ENCODE peak calls at places on chromosomes 6 and 20, in seven cellular contexts. One of them, this sample, is unnamed. For H3K36me3, the result is how much of the 10 kb centered on the place peaks cover.

GRCh38 chr6:32968770-32969684 is 633 bp downstream of the BRD2 start:
- DNase-seq in A673: peak
- DNase-seq in transverse colon: peak
- DNase-seq in bronchial epithelial cell: peak
- DNase-seq in uterus: peak
- DNase-seq in left ventricle myocardium inferior: peak
- DNase-seq in hepatocyte: peak
- DNase-seq in this sample: no peak

GRCh38 chr6:41896280-41896679 is 1.1 kb upstream of the USP49 start:
- DNase-seq in transverse colon: no peak
- DNase-seq in uterus: no peak
- DNase-seq in hepatocyte: no peak
- DNase-seq in A673: no peak
- DNase-seq in left ventricle myocardium inferior: no peak
- DNase-seq in bronchial epithelial cell: no peak
- DNase-seq in this sample: no peak

GRCh38 chr20:46523696-46524328 is 10.5 kb upstream of the ZNF334 start:
- DNase-seq in uterus: no peak
- DNase-seq in hepatocyte: peak
- DNase-seq in left ventricle myocardium inferior: no peak
- DNase-seq in bronchial epithelial cell: peak
- DNase-seq in A673: peak
- DNase-seq in transverse colon: no peak
- DNase-seq in this sample: no peak

GRCh38 chr6:3517350-3517749 is 60.5 kb upstream of the SLC22A23 start:
- DNase-seq in A673: no peak
- DNase-seq in left ventricle myocardium inferior: no peak
- DNase-seq in transverse colon: no peak
- DNase-seq in bronchial epithelial cell: peak
- DNase-seq in uterus: no peak
- DNase-seq in hepatocyte: peak
- DNase-seq in this sample: peak

GRCh38 chr20:41499961-41500725 is 118.0 kb downstream of the CHD6 start:
- DNase-seq in uterus: no peak
- DNase-seq in bronchial epithelial cell: no peak
- DNase-seq in left ventricle myocardium inferior: no peak
- DNase-seq in hepatocyte: no peak
- DNase-seq in transverse colon: no peak
- DNase-seq in A673: no peak
- DNase-seq in this sample: no peak

GRCh38 chr6:110934499-110934898 is 24.0 kb upstream of the GTF3C6 start:
- DNase-seq in bronchial epithelial cell: no peak
- DNase-seq in transverse colon: no peak
- DNase-seq in uterus: no peak
- DNase-seq in left ventricle myocardium inferior: no peak
- DNase-seq in hepatocyte: no peak
- DNase-seq in A673: no peak
- DNase-seq in this sample: no peak

GRCh38 chr6:161835426-161836029 is 561.7 kb upstream of the AGPAT4 start:
- DNase-seq in bronchial epithelial cell: no peak
- DNase-seq in A673: no peak
- DNase-seq in uterus: no peak
- DNase-seq in hepatocyte: no peak
- DNase-seq in transverse colon: no peak
- DNase-seq in left ventricle myocardium inferior: no peak
- DNase-seq in this sample: no peak

GRCh38 chr6:169420912-169421543 is 167.4 kb upstream of the THBS2 start:
- DNase-seq in hepatocyte: peak
- DNase-seq in transverse colon: peak
- DNase-seq in left ventricle myocardium inferior: no peak
- DNase-seq in uterus: no peak
- DNase-seq in A673: peak
- DNase-seq in bronchial epithelial cell: no peak
- DNase-seq in this sample: no peak

GRCh38 chr20:50366270-50367103 is 143.7 kb upstream of the PTPN1 start:
- DNase-seq in hepatocyte: peak
- DNase-seq in transverse colon: peak
- DNase-seq in A673: peak
- DNase-seq in bronchial epithelial cell: peak
- DNase-seq in uterus: peak
- DNase-seq in left ventricle myocardium inferior: no peak
- DNase-seq in this sample: no peak

GRCh38 chr20:4150095-4150492 is 134.7 kb upstream of the RNF24 start:
- DNase-seq in uterus: no peak
- DNase-seq in bronchial epithelial cell: no peak
- DNase-seq in left ventricle myocardium inferior: no peak
- DNase-seq in A673: peak
- DNase-seq in hepatocyte: peak
- DNase-seq in transverse colon: no peak
- DNase-seq in this sample: no peak

GRCh38 chr6:105564503-105564902 is 161.6 kb upstream of the PREP start:
- DNase-seq in bronchial epithelial cell: no peak
- DNase-seq in transverse colon: no peak
- DNase-seq in A673: no peak
- DNase-seq in hepatocyte: no peak
- DNase-seq in left ventricle myocardium inferior: no peak
- DNase-seq in uterus: no peak
- DNase-seq in this sample: no peak

GRCh38 chr20:64260239-64260638 is 4.7 kb downstream of the PCMTD2 start:
- DNase-seq in uterus: no peak
- DNase-seq in bronchial epithelial cell: no peak
- DNase-seq in hepatocyte: no peak
- DNase-seq in A673: no peak
- DNase-seq in left ventricle myocardium inferior: no peak
- DNase-seq in transverse colon: no peak
- DNase-seq in this sample: no peak

GRCh38 chr6:158061709-158062461 is 80.2 kb downstream of the SYNJ2 start:
- DNase-seq in left ventricle myocardium inferior: peak
- DNase-seq in bronchial epithelial cell: no peak
- DNase-seq in hepatocyte: no peak
- DNase-seq in A673: peak
- DNase-seq in transverse colon: no peak
- DNase-seq in uterus: no peak
- DNase-seq in this sample: no peak

GRCh38 chr20:51360451-51361230 is 181.9 kb downstream of the NFATC2 start:
- DNase-seq in bronchial epithelial cell: peak
- DNase-seq in A673: no peak
- DNase-seq in left ventricle myocardium inferior: no peak
- DNase-seq in transverse colon: no peak
- DNase-seq in hepatocyte: peak
- DNase-seq in uterus: no peak
- DNase-seq in this sample: peak

GRCh38 chr6:107642348-107643347 is 152.7 kb downstream of the SOBP start:
- DNase-seq in left ventricle myocardium inferior: no peak
- DNase-seq in uterus: no peak
- DNase-seq in transverse colon: no peak
- DNase-seq in hepatocyte: no peak
- DNase-seq in bronchial epithelial cell: no peak
- DNase-seq in A673: no peak
- DNase-seq in this sample: no peak

GRCh38 chr6:46729810-46730342 is 5.3 kb downstream of the PLA2G7 start:
- DNase-seq in A673: no peak
- DNase-seq in transverse colon: no peak
- DNase-seq in uterus: no peak
- DNase-seq in hepatocyte: no peak
- DNase-seq in bronchial epithelial cell: no peak
- DNase-seq in left ventricle myocardium inferior: no peak
- DNase-seq in this sample: no peak

GRCh38 chr20:62496525-62497218 is 20.9 kb upstream of the GATA5 start:
- DNase-seq in A673: peak
- DNase-seq in transverse colon: peak
- DNase-seq in bronchial epithelial cell: no peak
- DNase-seq in uterus: no peak
- DNase-seq in hepatocyte: no peak
- DNase-seq in left ventricle myocardium inferior: no peak
- DNase-seq in this sample: no peak
- TF ChIP-seq CTCF in A673: peak
- TF ChIP-seq CTCF in transverse colon: peak
- TF ChIP-seq CTCF in bronchial epithelial cell: peak
- TF ChIP-seq CTCF in uterus: peak
- TF ChIP-seq CTCF in hepatocyte: peak
- TF ChIP-seq CTCF in left ventricle myocardium inferior: peak
- TF ChIP-seq CTCF in this sample: peak

GRCh38 chr20:53778041-53778516 is 184.4 kb upstream of the ZNF217 start:
- DNase-seq in transverse colon: no peak
- DNase-seq in uterus: no peak
- DNase-seq in bronchial epithelial cell: no peak
- DNase-seq in hepatocyte: no peak
- DNase-seq in A673: no peak
- DNase-seq in left ventricle myocardium inferior: peak
- DNase-seq in this sample: no peak

GRCh38 chr20:53773792-53774371 is 180.2 kb upstream of the ZNF217 start:
- DNase-seq in bronchial epithelial cell: peak
- DNase-seq in uterus: no peak
- DNase-seq in hepatocyte: peak
- DNase-seq in A673: peak
- DNase-seq in transverse colon: no peak
- DNase-seq in left ventricle myocardium inferior: no peak
- DNase-seq in this sample: peak

GRCh38 chr20:53778736-53779135 is 185.1 kb upstream of the ZNF217 start:
- DNase-seq in A673: no peak
- DNase-seq in left ventricle myocardium inferior: no peak
- DNase-seq in bronchial epithelial cell: no peak
- DNase-seq in hepatocyte: no peak
- DNase-seq in uterus: no peak
- DNase-seq in transverse colon: no peak
- DNase-seq in this sample: no peak

GRCh38 chr20:53776858-53777257 is 183.2 kb upstream of the ZNF217 start:
- DNase-seq in bronchial epithelial cell: no peak
- DNase-seq in uterus: no peak
- DNase-seq in hepatocyte: no peak
- DNase-seq in transverse colon: no peak
- DNase-seq in left ventricle myocardium inferior: no peak
- DNase-seq in A673: no peak
- DNase-seq in this sample: no peak

GRCh38 chr20:53774487-53775203 is 181.0 kb upstream of the ZNF217 start:
- DNase-seq in hepatocyte: no peak
- DNase-seq in A673: no peak
- DNase-seq in bronchial epithelial cell: peak
- DNase-seq in uterus: no peak
- DNase-seq in transverse colon: no peak
- DNase-seq in left ventricle myocardium inferior: no peak
- DNase-seq in this sample: peak
- H3K4me3 ChIP-seq in hepatocyte: no peak
- H3K4me3 ChIP-seq in A673: no peak
- H3K4me3 ChIP-seq in bronchial epithelial cell: no peak
- H3K4me3 ChIP-seq in uterus: no peak
- H3K4me3 ChIP-seq in transverse colon: no peak
- H3K4me3 ChIP-seq in left ventricle myocardium inferior: no peak
- H3K4me3 ChIP-seq in this sample: no peak

GRCh38 chr6:34985236-34985635 is 96.2 kb downstream of the ANKS1A start:
- DNase-seq in transverse colon: no peak
- DNase-seq in A673: no peak
- DNase-seq in bronchial epithelial cell: no peak
- DNase-seq in left ventricle myocardium inferior: no peak
- DNase-seq in uterus: no peak
- DNase-seq in hepatocyte: no peak
- DNase-seq in this sample: no peak

GRCh38 chr6:34981951-34982350 is 92.9 kb downstream of the ANKS1A start:
- DNase-seq in uterus: no peak
- DNase-seq in A673: peak
- DNase-seq in hepatocyte: no peak
- DNase-seq in left ventricle myocardium inferior: no peak
- DNase-seq in transverse colon: no peak
- DNase-seq in bronchial epithelial cell: peak
- DNase-seq in this sample: no peak

GRCh38 chr6:34979994-34980393 is 90.9 kb downstream of the ANKS1A start:
- DNase-seq in uterus: no peak
- DNase-seq in transverse colon: no peak
- DNase-seq in bronchial epithelial cell: no peak
- DNase-seq in left ventricle myocardium inferior: no peak
- DNase-seq in hepatocyte: no peak
- DNase-seq in A673: no peak
- DNase-seq in this sample: no peak

GRCh38 chr6:34984416-34984815 is 95.4 kb downstream of the ANKS1A start:
- DNase-seq in left ventricle myocardium inferior: no peak
- DNase-seq in hepatocyte: no peak
- DNase-seq in bronchial epithelial cell: no peak
- DNase-seq in A673: no peak
- DNase-seq in transverse colon: no peak
- DNase-seq in uterus: no peak
- DNase-seq in this sample: no peak

DNA sequence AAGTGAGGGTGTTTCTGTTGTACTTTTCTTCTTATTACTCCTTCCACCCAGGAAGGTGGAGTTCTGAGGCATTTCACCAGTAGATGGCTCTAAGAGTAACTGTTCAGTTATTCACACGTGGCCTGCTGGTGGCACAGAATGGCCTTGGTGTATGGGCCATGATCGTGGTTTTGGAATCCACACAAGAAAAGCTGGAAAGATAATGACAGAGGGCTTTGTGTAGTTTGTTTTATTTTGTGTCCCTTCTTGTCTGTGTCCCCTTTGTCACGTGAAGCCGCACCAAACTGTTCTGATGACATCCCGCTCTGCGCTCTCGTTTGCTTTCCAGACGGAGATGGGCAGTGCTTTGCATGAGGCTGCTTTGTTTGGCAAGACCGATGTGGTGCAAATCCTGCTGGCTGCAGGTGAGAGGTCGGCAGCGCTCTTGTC is 93.4 kb downstream of the ANKS1A start:
- DNase-seq in A673: peak
- DNase-seq in bronchial epithelial cell: peak
- DNase-seq in left ventricle myocardium inferior: no peak
- DNase-seq in uterus: no peak
- DNase-seq in hepatocyte: peak
- DNase-seq in transverse colon: no peak
- DNase-seq in this sample: no peak
- H3K36me3 ChIP-seq in A673: under half
- H3K36me3 ChIP-seq in bronchial epithelial cell: under half
- H3K36me3 ChIP-seq in left ventricle myocardium inferior: half or more
- H3K36me3 ChIP-seq in uterus: under half
- H3K36me3 ChIP-seq in hepatocyte: under half
- H3K36me3 ChIP-seq in transverse colon: under half
- H3K36me3 ChIP-seq in this sample: under half

GRCh38 chr6:134063966-134064445 is 11.6 kb upstream of the SLC2A12 start:
- DNase-seq in uterus: peak
- DNase-seq in bronchial epithelial cell: peak
- DNase-seq in hepatocyte: peak
- DNase-seq in A673: peak
- DNase-seq in transverse colon: peak
- DNase-seq in left ventricle myocardium inferior: peak
- DNase-seq in this sample: no peak

GRCh38 chr6:134061440-134061839 is 9.0 kb upstream of the SLC2A12 start:
- DNase-seq in uterus: no peak
- DNase-seq in A673: no peak
- DNase-seq in hepatocyte: no peak
- DNase-seq in left ventricle myocardium inferior: peak
- DNase-seq in bronchial epithelial cell: no peak
- DNase-seq in transverse colon: no peak
- DNase-seq in this sample: no peak

GRCh38 chr6:134064461-134064860 is 12.0 kb upstream of the SLC2A12 start:
- DNase-seq in bronchial epithelial cell: no peak
- DNase-seq in hepatocyte: no peak
- DNase-seq in transverse colon: no peak
- DNase-seq in uterus: no peak
- DNase-seq in left ventricle myocardium inferior: no peak
- DNase-seq in A673: no peak
- DNase-seq in this sample: no peak

GRCh38 chr6:134063121-134063965 is 10.9 kb upstream of the SLC2A12 start:
- DNase-seq in transverse colon: no peak
- DNase-seq in A673: no peak
- DNase-seq in left ventricle myocardium inferior: no peak
- DNase-seq in bronchial epithelial cell: no peak
- DNase-seq in hepatocyte: no peak
- DNase-seq in uterus: no peak
- DNase-seq in this sample: no peak

GRCh38 chr6:134065706-134066105 is 13.3 kb upstream of the SLC2A12 start:
- DNase-seq in left ventricle myocardium inferior: no peak
- DNase-seq in hepatocyte: no peak
- DNase-seq in bronchial epithelial cell: peak
- DNase-seq in uterus: no peak
- DNase-seq in transverse colon: no peak
- DNase-seq in A673: peak
- DNase-seq in this sample: no peak
- TF ChIP-seq CTCF in left ventricle myocardium inferior: peak
- TF ChIP-seq CTCF in hepatocyte: peak
- TF ChIP-seq CTCF in bronchial epithelial cell: peak
- TF ChIP-seq CTCF in uterus: peak
- TF ChIP-seq CTCF in transverse colon: no peak
- TF ChIP-seq CTCF in A673: peak
- TF ChIP-seq CTCF in this sample: peak

This sample was measured in BJ.